ENCODE peak calls at places on chromosomes 16 and 17, in five cellular contexts. One of them, this sample, is unnamed.

GRCh38 chr16:65745-66144 is 6.7 kb downstream of the RHBDF1 start:
- DNase-seq in AG10803: peak; percentile 62
- DNase-seq in A549: peak; percentile 90
- DNase-seq in Calu3: peak; percentile 94
- DNase-seq in cardiac fibroblast: peak; percentile 84
- DNase-seq in this sample: peak; percentile 86

GRCh38 chr17:64326420-64327054 is 63.5 kb upstream of the TEX2 start:
- DNase-seq in Calu3: peak; percentile 10
- DNase-seq in AG10803: peak; percentile 39
- DNase-seq in A549: no peak
- DNase-seq in cardiac fibroblast: peak; percentile 99
- DNase-seq in this sample: peak; percentile 81

GRCh38 chr16:2243031-2243528 is 6.8 kb downstream of the DNASE1L2 start:
- DNase-seq in A549: peak; percentile 41
- DNase-seq in Calu3: no peak
- DNase-seq in AG10803: no peak
- DNase-seq in cardiac fibroblast: no peak
- DNase-seq in this sample: no peak

GRCh38 chr16:19304670-19305240 is 19.2 kb downstream of the CLEC19A start:
- DNase-seq in cardiac fibroblast: no peak
- DNase-seq in Calu3: no peak
- DNase-seq in A549: peak; percentile 37
- DNase-seq in AG10803: no peak
- DNase-seq in this sample: no peak

GRCh38 chr16:12341423-12341822 is 364.9 kb downstream of the SNX29 start:
- DNase-seq in Calu3: peak; percentile 56
- DNase-seq in A549: no peak
- DNase-seq in cardiac fibroblast: peak; percentile 7
- DNase-seq in AG10803: peak; percentile 77
- DNase-seq in this sample: no peak

GRCh38 chr17:75524971-75525805 is at the start of gene LLGL2:
- DNase-seq in A549: peak; percentile 93
- DNase-seq in cardiac fibroblast: peak; percentile 50
- DNase-seq in AG10803: no peak
- DNase-seq in Calu3: peak; percentile 96
- DNase-seq in this sample: no peak

GRCh38 chr17:2393184-2393953 is 7.5 kb downstream of the MNT start:
- DNase-seq in cardiac fibroblast: peak; percentile 90
- DNase-seq in A549: peak; percentile 81
- DNase-seq in Calu3: peak; percentile 82
- DNase-seq in AG10803: peak; percentile 75
- DNase-seq in this sample: peak; percentile 95

GRCh38 chr17:80760501-80760900 is 215.9 kb downstream of the RPTOR start:
- DNase-seq in Calu3: peak; percentile 54
- DNase-seq in cardiac fibroblast: no peak
- DNase-seq in A549: no peak
- DNase-seq in AG10803: no peak
- DNase-seq in this sample: peak; percentile 63

GRCh38 chr17:56867948-56868376 is 34.0 kb downstream of the DGKE start:
- DNase-seq in A549: no peak
- DNase-seq in AG10803: peak; percentile 36
- DNase-seq in Calu3: no peak
- DNase-seq in cardiac fibroblast: peak; percentile 56
- DNase-seq in this sample: no peak

GRCh38 chr17:61334673-61335072 is 65.0 kb upstream of the TBX2 start:
- DNase-seq in A549: no peak
- DNase-seq in cardiac fibroblast: no peak
- DNase-seq in AG10803: no peak
- DNase-seq in Calu3: no peak
- DNase-seq in this sample: no peak

GRCh38 chr16:2325181-2325580 is 15.3 kb downstream of the ABCA3 start:
- DNase-seq in cardiac fibroblast: no peak
- DNase-seq in AG10803: no peak
- DNase-seq in A549: no peak
- DNase-seq in Calu3: no peak
- DNase-seq in this sample: no peak

GRCh38 chr17:15171433-15172047 is 93.6 kb downstream of the PMP22 start:
- DNase-seq in cardiac fibroblast: peak; percentile 77
- DNase-seq in A549: peak; percentile 62
- DNase-seq in Calu3: peak; percentile 62
- DNase-seq in AG10803: peak; percentile 82
- DNase-seq in this sample: no peak

GRCh38 chr16:77946834-77947233 is 75.5 kb upstream of the CLEC3A start:
- DNase-seq in A549: no peak
- DNase-seq in cardiac fibroblast: peak; percentile 11
- DNase-seq in AG10803: no peak
- DNase-seq in Calu3: no peak
- DNase-seq in this sample: no peak

GRCh38 chr16:13961099-13961811 is 41.3 kb downstream of the ERCC4 start:
- DNase-seq in Calu3: no peak
- DNase-seq in cardiac fibroblast: peak; percentile 76
- DNase-seq in A549: no peak
- DNase-seq in AG10803: no peak
- DNase-seq in this sample: no peak

GRCh38 chr17:50280068-50280467 is 5.8 kb downstream of the TMEM92 start:
- DNase-seq in cardiac fibroblast: no peak
- DNase-seq in AG10803: no peak
- DNase-seq in Calu3: peak; percentile 32
- DNase-seq in A549: no peak
- DNase-seq in this sample: no peak

GRCh38 chr16:50152386-50152806 is 710 bp upstream of the TENT4B start:
- DNase-seq in Calu3: peak; percentile 34
- DNase-seq in cardiac fibroblast: no peak
- DNase-seq in AG10803: peak; percentile 32
- DNase-seq in A549: no peak
- DNase-seq in this sample: no peak

GRCh38 chr16:22161999-22162657 is at the start of gene SDR42E2:
- DNase-seq in A549: peak; percentile 38
- DNase-seq in AG10803: no peak
- DNase-seq in Calu3: peak; percentile 19
- DNase-seq in cardiac fibroblast: no peak
- DNase-seq in this sample: no peak

GRCh38 chr17:61167050-61167449 is 232.6 kb upstream of the TBX2 start:
- DNase-seq in Calu3: no peak
- DNase-seq in cardiac fibroblast: no peak
- DNase-seq in A549: no peak
- DNase-seq in AG10803: no peak
- DNase-seq in this sample: no peak

GRCh38 chr17:63675607-63676539 is 24.1 kb downstream of the LIMD2 start:
- DNase-seq in cardiac fibroblast: peak; percentile 95
- DNase-seq in Calu3: peak; percentile 73
- DNase-seq in A549: no peak
- DNase-seq in AG10803: peak; percentile 82
- DNase-seq in this sample: no peak

GRCh38 chr16:89035013-89035697 is 58.1 kb upstream of the CBFA2T3 start:
- DNase-seq in Calu3: no peak
- DNase-seq in A549: no peak
- DNase-seq in AG10803: no peak
- DNase-seq in cardiac fibroblast: no peak
- DNase-seq in this sample: no peak

GRCh38 chr17:17300624-17301568 is 2.3 kb upstream of the NT5M start:
- DNase-seq in AG10803: peak; percentile 45
- DNase-seq in Calu3: peak; percentile 50
- DNase-seq in A549: peak; percentile 93
- DNase-seq in cardiac fibroblast: peak; percentile 54
- DNase-seq in this sample: no peak

GRCh38 chr17:61659437-61659836 is 68.4 kb upstream of the NACA2 start:
- DNase-seq in Calu3: no peak
- DNase-seq in cardiac fibroblast: no peak
- DNase-seq in A549: no peak
- DNase-seq in AG10803: no peak
- DNase-seq in this sample: no peak

GRCh38 chr16:57752581-57753447 is 17.2 kb downstream of the KATNB1 start:
- DNase-seq in AG10803: no peak
- DNase-seq in A549: no peak
- DNase-seq in cardiac fibroblast: no peak
- DNase-seq in Calu3: no peak
- DNase-seq in this sample: no peak
- TF ChIP-seq CTCF in AG10803: no peak
- TF ChIP-seq CTCF in A549: no peak
- TF ChIP-seq CTCF in cardiac fibroblast: no peak
- TF ChIP-seq CTCF in Calu3: no peak
- TF ChIP-seq CTCF in this sample: no peak

DNA sequence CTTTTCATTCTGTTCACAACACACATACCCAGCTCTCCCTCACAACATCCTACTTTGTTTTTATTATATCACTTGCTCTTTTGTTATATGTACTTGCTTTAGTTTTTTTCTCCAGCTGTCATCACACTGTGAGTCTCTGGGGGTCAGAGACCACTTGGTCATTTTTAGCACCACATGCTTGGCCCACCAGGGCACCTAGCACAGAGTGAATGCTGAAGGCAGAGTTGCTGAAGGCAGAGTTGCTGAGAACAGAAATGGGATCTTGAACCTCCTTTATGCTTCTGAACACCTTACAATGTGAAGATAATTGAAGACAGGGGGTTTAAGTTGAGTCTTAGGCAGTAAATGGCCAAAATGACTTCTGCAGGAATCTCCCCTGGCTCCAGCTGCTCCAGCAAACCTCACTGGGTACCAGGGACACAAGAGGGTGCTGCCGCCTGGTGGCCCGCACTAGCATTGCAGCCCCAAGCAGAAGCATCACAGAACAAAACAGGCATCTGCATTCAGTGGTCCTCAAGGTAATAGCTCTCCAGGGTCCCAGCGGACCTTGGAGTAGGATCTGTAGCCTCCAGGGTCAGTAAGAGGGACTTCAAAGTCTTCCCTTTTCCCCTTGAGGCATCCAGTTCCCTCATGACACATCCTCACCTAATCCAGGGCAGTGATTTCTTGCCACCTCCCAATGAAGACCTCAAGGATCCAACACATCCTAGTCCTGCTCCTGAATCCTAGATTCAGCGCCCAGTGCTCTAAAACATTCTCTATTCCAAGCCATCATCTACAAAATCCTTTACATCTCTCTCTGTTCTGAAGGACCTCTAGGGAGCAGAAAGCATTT is 1972.6 kb downstream of the TP53TG3F start:
- DNase-seq in cardiac fibroblast: no peak
- DNase-seq in Calu3: peak; percentile 9
- DNase-seq in A549: no peak
- DNase-seq in AG10803: no peak
- DNase-seq in this sample: no peak
- TF ChIP-seq CTCF in cardiac fibroblast: peak; percentile 57
- TF ChIP-seq CTCF in Calu3: peak; percentile 65
- TF ChIP-seq CTCF in A549: no peak
- TF ChIP-seq CTCF in AG10803: peak; percentile 35
- TF ChIP-seq CTCF in this sample: peak; percentile 33

GRCh38 chr16:25395528-25395927 is 137.9 kb upstream of the ZKSCAN2 start:
- DNase-seq in cardiac fibroblast: no peak
- DNase-seq in Calu3: no peak
- DNase-seq in AG10803: no peak
- DNase-seq in A549: no peak
- DNase-seq in this sample: no peak
- TF ChIP-seq CTCF in cardiac fibroblast: no peak
- TF ChIP-seq CTCF in Calu3: no peak
- TF ChIP-seq CTCF in AG10803: no peak
- TF ChIP-seq CTCF in A549: no peak
- TF ChIP-seq CTCF in this sample: no peak

GRCh38 chr17:19237389-19238166 is 412 bp downstream of the EPN2 start:
- DNase-seq in Calu3: peak; percentile 8
- DNase-seq in A549: peak; percentile 49
- DNase-seq in AG10803: no peak
- DNase-seq in cardiac fibroblast: no peak
- DNase-seq in this sample: no peak
- TF ChIP-seq CTCF in Calu3: no peak
- TF ChIP-seq CTCF in A549: peak; percentile 7
- TF ChIP-seq CTCF in AG10803: no peak
- TF ChIP-seq CTCF in cardiac fibroblast: no peak
- TF ChIP-seq CTCF in this sample: no peak

GRCh38 chr16:73730496-73731090 is 566.0 kb upstream of the PSMD7 start:
- DNase-seq in A549: no peak
- DNase-seq in Calu3: no peak
- DNase-seq in AG10803: no peak
- DNase-seq in cardiac fibroblast: no peak
- DNase-seq in this sample: no peak
- TF ChIP-seq CTCF in A549: no peak
- TF ChIP-seq CTCF in Calu3: no peak
- TF ChIP-seq CTCF in AG10803: no peak
- TF ChIP-seq CTCF in cardiac fibroblast: no peak
- TF ChIP-seq CTCF in this sample: no peak

GRCh38 chr16:67926181-67926742 is 5.4 kb downstream of the CTRL start:
- DNase-seq in Calu3: no peak
- DNase-seq in AG10803: no peak
- DNase-seq in cardiac fibroblast: no peak
- DNase-seq in A549: no peak
- DNase-seq in this sample: peak; percentile 27
- TF ChIP-seq CTCF in Calu3: no peak
- TF ChIP-seq CTCF in AG10803: no peak
- TF ChIP-seq CTCF in cardiac fibroblast: peak; percentile 15
- TF ChIP-seq CTCF in A549: no peak
- TF ChIP-seq CTCF in this sample: no peak

GRCh38 chr16:67284699-67285646 is 5.6 kb downstream of the PLEKHG4 start:
- DNase-seq in Calu3: peak; percentile 86
- DNase-seq in AG10803: no peak
- DNase-seq in A549: peak; percentile 61
- DNase-seq in cardiac fibroblast: peak; percentile 50
- DNase-seq in this sample: no peak
- TF ChIP-seq CTCF in Calu3: peak; percentile 85
- TF ChIP-seq CTCF in AG10803: peak; percentile 40
- TF ChIP-seq CTCF in A549: peak; percentile 48
- TF ChIP-seq CTCF in cardiac fibroblast: peak; percentile 73
- TF ChIP-seq CTCF in this sample: no peak

GRCh38 chr16:67842509-67843342 is 606 bp downstream of the THAP11 start:
- DNase-seq in cardiac fibroblast: peak; percentile 66
- DNase-seq in Calu3: peak; percentile 44
- DNase-seq in A549: no peak
- DNase-seq in AG10803: peak; percentile 45
- DNase-seq in this sample: no peak
- TF ChIP-seq CTCF in cardiac fibroblast: peak; percentile 39
- TF ChIP-seq CTCF in Calu3: no peak
- TF ChIP-seq CTCF in A549: no peak
- TF ChIP-seq CTCF in AG10803: peak; percentile 43
- TF ChIP-seq CTCF in this sample: peak; percentile 11

GRCh38 chr16:82368041-82368440 is 198.0 kb upstream of the MPHOSPH6 start:
- DNase-seq in cardiac fibroblast: peak; percentile 17
- DNase-seq in A549: peak; percentile 13
- DNase-seq in Calu3: peak; percentile 24
- DNase-seq in AG10803: peak; percentile 35
- DNase-seq in this sample: no peak
- TF ChIP-seq CTCF in cardiac fibroblast: peak; percentile 22
- TF ChIP-seq CTCF in A549: no peak
- TF ChIP-seq CTCF in Calu3: no peak
- TF ChIP-seq CTCF in AG10803: peak; percentile 40
- TF ChIP-seq CTCF in this sample: no peak

GRCh38 chr17:73210002-73210678 is 17.3 kb downstream of the COG1 start:
- DNase-seq in Calu3: no peak
- DNase-seq in AG10803: no peak
- DNase-seq in A549: peak; percentile 75
- DNase-seq in cardiac fibroblast: no peak
- DNase-seq in this sample: no peak

GRCh38 chr17:73215414-73215813 is 22.6 kb downstream of the COG1 start:
- DNase-seq in AG10803: no peak
- DNase-seq in cardiac fibroblast: no peak
- DNase-seq in A549: no peak
- DNase-seq in Calu3: no peak
- DNase-seq in this sample: no peak

GRCh38 chr17:73211745-73212144 is 18.9 kb downstream of the COG1 start:
- DNase-seq in A549: no peak
- DNase-seq in cardiac fibroblast: no peak
- DNase-seq in AG10803: no peak
- DNase-seq in Calu3: no peak
- DNase-seq in this sample: no peak

GRCh38 chr17:73214008-73214407 is 21.2 kb downstream of the COG1 start:
- DNase-seq in AG10803: no peak
- DNase-seq in A549: no peak
- DNase-seq in cardiac fibroblast: no peak
- DNase-seq in Calu3: no peak
- DNase-seq in this sample: no peak

GRCh38 chr17:73214851-73215250 is 22.0 kb downstream of the COG1 start:
- DNase-seq in Calu3: no peak
- DNase-seq in A549: no peak
- DNase-seq in cardiac fibroblast: no peak
- DNase-seq in AG10803: no peak
- DNase-seq in this sample: no peak
- TF ChIP-seq CTCF in Calu3: no peak
- TF ChIP-seq CTCF in A549: no peak
- TF ChIP-seq CTCF in cardiac fibroblast: no peak
- TF ChIP-seq CTCF in AG10803: no peak
- TF ChIP-seq CTCF in this sample: no peak

This sample was measured in CD14-positive monocyte.